ENCODE peak calls at places on chromosome 2, in eight cellular contexts. K is RCC 7860; C is A549; N is T-cell; Y is hepatocyte; X is CD8-positive, alpha-beta T cell; P is NCI-H345; T is B cell. V is an unnamed sample.

GRCh38 chr2:23693606-23693951 is 233.3 kb downstream of the ATAD2B start:
- DNase-seq in T (no peak), X (no peak), C (no peak), N (no peak), P (no peak), K (no peak), Y (no peak), V (no peak)

GRCh38 chr2:229195346-229195947 is 75.6 kb downstream of the PID1 start:
- DNase-seq in T (no peak), X (no peak), N (no peak), P (no peak), K (no peak), Y (no peak), C (no peak), V (no peak)

GRCh38 chr2:105636109-105636740 is 108.5 kb upstream of the NCK2 start:
- DNase-seq in C (no peak), N (no peak), X (no peak), P (no peak), T (no peak), Y (no peak), K (no peak), V (no peak)

GRCh38 chr2:146392191-146392590 is 1452.6 kb upstream of the ACVR2A start:
- DNase-seq in N (no peak), P (no peak), K (no peak), X (no peak), T (no peak), C (no peak), Y (no peak), V (peak; percentile 1)

GRCh38 chr2:176612736-176613135 is 343.5 kb downstream of the MTX2 start:
- DNase-seq in T (no peak), C (no peak), Y (peak; percentile 10), N (no peak), P (no peak), K (peak; percentile 90), X (no peak), V (no peak)

GRCh38 chr2:234324151-234324550 is 172.7 kb downstream of the ARL4C start:
- DNase-seq in C (no peak), P (no peak), K (no peak), N (no peak), T (no peak), Y (no peak), X (no peak), V (no peak)

GRCh38 chr2:138182913-138183312 is 218.6 kb downstream of the HNMT start:
- DNase-seq in Y (no peak), N (no peak), X (no peak), T (no peak), C (no peak), K (no peak), P (no peak), V (no peak)

GRCh38 chr2:240428245-240428644 is 7.2 kb upstream of the GPC1 start:
- DNase-seq in X (no peak), C (no peak), T (no peak), K (no peak), N (no peak), P (no peak), Y (no peak), V (no peak)

GRCh38 chr2:184053326-184053725 is 545.0 kb upstream of the ZNF804A start:
- DNase-seq in T (no peak), C (no peak), K (no peak), N (no peak), Y (no peak), X (no peak), P (peak; percentile 79), V (no peak)

GRCh38 chr2:119659601-119660342 is 19.2 kb upstream of the TMEM177 start:
- DNase-seq in Y (peak; percentile 63), P (peak; percentile 37), X (no peak), K (peak; percentile 24), N (peak; percentile 35), T (no peak), C (no peak), V (peak; percentile 48)

GRCh38 chr2:241052677-241053360 is 49.3 kb downstream of the MTERF4 start:
- DNase-seq in T (no peak), K (no peak), Y (no peak), C (no peak), P (no peak), N (no peak), X (no peak), V (no peak)

GRCh38 chr2:224711859-224712258 is 4.3 kb downstream of the CCDC195 start:
- DNase-seq in N (no peak), K (no peak), X (no peak), Y (no peak), C (no peak), P (no peak), T (no peak), V (no peak)

GRCh38 chr2:33441235-33441810 is 35.1 kb upstream of the RASGRP3 start:
- DNase-seq in X (no peak), K (peak; percentile 24), T (peak; percentile 33), Y (peak; percentile 67), C (peak; percentile 59), N (no peak), P (peak; percentile 9), V (peak; percentile 28)

GRCh38 chr2:112626604-112627059 is 19.1 kb upstream of the SLC20A1 start:
- DNase-seq in C (peak; percentile 64), P (peak; percentile 76), X (peak; percentile 52), N (peak; percentile 61), K (peak; percentile 62), T (peak; percentile 68), Y (peak; percentile 65), V (peak; percentile 51)

V was measured in adrenal gland.